ENCODE peak calls at places on chromosome 5, in four cellular contexts. R is ovary, T is endothelial cell of umbilical vein, Z is HCT116. M is an unnamed sample.

GRCh38 chr5:128213340-128213739 is 129.8 kb downstream of the SLC12A2 start:
- DNase-seq in R (peak; percentile 36), T (peak; percentile 68), Z (peak; percentile 61), M (peak; percentile 81)

GRCh38 chr5:108765647-108766046 is 17.9 kb downstream of the FER start:
- DNase-seq in R (no peak), T (no peak), Z (no peak), M (no peak)

GRCh38 chr5:111367081-111367480 is 142.9 kb downstream of the CAMK4 start:
- DNase-seq in R (no peak), T (no peak), Z (peak; percentile 85), M (no peak)

GRCh38 chr5:50711280-50711679 is 44.8 kb downstream of the PARP8 start:
- DNase-seq in R (no peak), T (no peak), Z (no peak), M (no peak)

GRCh38 chr5:141557681-141558136 is 61.1 kb downstream of the DIAPH1 start:
- DNase-seq in R (peak; percentile 89), T (peak; percentile 94), Z (peak; percentile 95), M (peak; percentile 93)

GRCh38 chr5:107875834-107876233 is 205.1 kb upstream of the EFNA5 start:
- DNase-seq in R (no peak), T (no peak), Z (peak; percentile 65), M (no peak)

GRCh38 chr5:153896117-153896516 is 142.6 kb downstream of the FAM114A2 start:
- DNase-seq in R (no peak), T (no peak), Z (no peak), M (no peak)

GRCh38 chr5:98769006-98769255 is 4.5 kb upstream of the RGMB start:
- DNase-seq in R (peak; percentile 67), T (no peak), Z (no peak), M (no peak)

GRCh38 chr5:136364307-136364706 is 1.0 kb downstream of the TRPC7 start:
- DNase-seq in R (no peak), T (no peak), Z (no peak), M (no peak)

GRCh38 chr5:156623381-156624040 is 226.6 kb upstream of the PPP1R2B start:
- DNase-seq in R (no peak), T (no peak), Z (no peak), M (no peak)

GRCh38 chr5:109996246-109996645 is 306.5 kb downstream of the MAN2A1 start:
- DNase-seq in R (no peak), T (no peak), Z (no peak), M (no peak)

GRCh38 chr5:177383181-177383580 is 1.1 kb upstream of the SLC34A1 start:
- DNase-seq in R (no peak), T (no peak), Z (no peak), M (no peak)

GRCh38 chr5:10699281-10699874 is 61.7 kb downstream of the DAP start:
- DNase-seq in R (no peak), T (peak; percentile 41), Z (no peak), M (no peak)

GRCh38 chr5:106097308-106097707 is 1573.4 kb downstream of the EFNA5 start:
- DNase-seq in R (no peak), T (peak; percentile 53), Z (no peak), M (no peak)

GRCh38 chr5:139473105-139473504 is 2.3 kb downstream of the SMIM33 start:
- DNase-seq in R (no peak), T (no peak), Z (no peak), M (no peak)

GRCh38 chr5:8517461-8517860 is 648.5 kb downstream of the MTRR start:
- DNase-seq in R (no peak), T (no peak), Z (no peak), M (no peak)

GRCh38 chr5:146852089-146852488 is 26.5 kb downstream of the PPP2R2B start:
- DNase-seq in R (no peak), T (no peak), Z (no peak), M (no peak)

GRCh38 chr5:82387041-82387818 is 109.1 kb upstream of the RPS23 start:
- DNase-seq in R (no peak), T (peak; percentile 99), Z (peak; percentile 77), M (no peak)

GRCh38 chr5:170315154-170315553 is 17.6 kb upstream of the LCP2 start:
- DNase-seq in R (peak; percentile 86), T (no peak), Z (no peak), M (peak; percentile 87)

GRCh38 chr5:6377121-6377520 is 1.2 kb downstream of the MED10 start:
- DNase-seq in R (no peak), T (peak; percentile 4), Z (no peak), M (peak; percentile 6)

GRCh38 chr5:14364576-14365472 is 216.8 kb upstream of the OTULINL start:
- DNase-seq in R (no peak), T (peak; percentile 9), Z (peak; percentile 13), M (no peak)

GRCh38 chr5:153959134-153959957 is 79.4 kb downstream of the FAM114A2 start:
- DNase-seq in R (no peak), T (no peak), Z (no peak), M (no peak)

GRCh38 chr5:1657161-1657741 is 133.5 kb upstream of the LPCAT1 start:
- DNase-seq in R (no peak), T (no peak), Z (no peak), M (no peak)

GRCh38 chr5:173954671-173955605 is 34.0 kb upstream of the C5orf47 start:
- DNase-seq in R (no peak), T (no peak), Z (no peak), M (no peak)

GRCh38 chr5:136225796-136226195 is 32.8 kb upstream of the SMIM32 start:
- DNase-seq in R (no peak), T (no peak), Z (no peak), M (no peak)

GRCh38 chr5:84364043-84364442 is 20.6 kb downstream of the EDIL3 start:
- DNase-seq in R (no peak), T (no peak), Z (no peak), M (no peak)

DNA sequence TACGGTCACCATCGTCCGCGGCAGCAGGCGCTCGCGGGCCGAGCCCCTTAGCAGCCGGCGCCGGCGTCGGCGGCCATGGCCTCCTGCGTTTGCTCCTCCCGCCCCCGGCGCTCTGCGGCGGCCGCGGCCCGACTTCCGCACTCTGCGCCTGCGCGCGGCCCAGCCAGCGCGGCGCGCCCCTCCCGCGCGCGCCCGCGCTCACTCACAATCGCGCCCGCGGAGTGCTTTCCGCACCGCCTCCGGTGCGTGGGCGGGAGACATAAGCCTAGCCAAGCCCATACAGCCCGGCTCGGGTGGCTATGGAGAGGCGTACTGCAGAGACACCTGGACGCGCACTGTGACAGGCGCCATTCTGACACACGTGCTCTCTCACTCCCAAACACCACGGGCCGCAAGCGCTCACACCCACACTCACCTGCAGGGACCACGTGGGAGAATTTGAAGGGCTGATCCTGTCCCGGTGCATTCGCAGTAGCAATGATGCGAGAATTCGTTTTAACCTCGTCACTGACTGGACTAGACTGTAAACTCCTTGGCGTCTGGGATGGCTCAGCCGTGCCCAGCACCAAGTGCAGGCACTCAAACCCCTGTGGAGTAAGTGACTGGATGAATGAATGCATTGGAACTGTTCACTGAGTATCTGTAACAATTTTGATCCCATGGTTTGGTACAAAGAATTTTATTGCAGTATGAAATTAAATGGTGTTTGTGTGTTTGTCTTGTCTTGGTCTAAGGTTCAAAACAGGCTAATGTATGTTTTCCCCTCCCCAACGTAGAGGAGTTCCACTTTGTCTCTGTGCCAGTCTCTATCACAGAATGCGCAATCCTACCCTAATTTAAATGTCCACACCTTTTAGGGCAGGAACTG is at the start of gene RNF145:
- DNase-seq in R (peak; percentile 88), T (peak; percentile 80), Z (peak; percentile 68), M (peak; percentile 92)
- TF ChIP-seq POLR2A in R (no peak), T (peak; percentile 71), Z (peak; percentile 50), M (no peak)

DNA sequence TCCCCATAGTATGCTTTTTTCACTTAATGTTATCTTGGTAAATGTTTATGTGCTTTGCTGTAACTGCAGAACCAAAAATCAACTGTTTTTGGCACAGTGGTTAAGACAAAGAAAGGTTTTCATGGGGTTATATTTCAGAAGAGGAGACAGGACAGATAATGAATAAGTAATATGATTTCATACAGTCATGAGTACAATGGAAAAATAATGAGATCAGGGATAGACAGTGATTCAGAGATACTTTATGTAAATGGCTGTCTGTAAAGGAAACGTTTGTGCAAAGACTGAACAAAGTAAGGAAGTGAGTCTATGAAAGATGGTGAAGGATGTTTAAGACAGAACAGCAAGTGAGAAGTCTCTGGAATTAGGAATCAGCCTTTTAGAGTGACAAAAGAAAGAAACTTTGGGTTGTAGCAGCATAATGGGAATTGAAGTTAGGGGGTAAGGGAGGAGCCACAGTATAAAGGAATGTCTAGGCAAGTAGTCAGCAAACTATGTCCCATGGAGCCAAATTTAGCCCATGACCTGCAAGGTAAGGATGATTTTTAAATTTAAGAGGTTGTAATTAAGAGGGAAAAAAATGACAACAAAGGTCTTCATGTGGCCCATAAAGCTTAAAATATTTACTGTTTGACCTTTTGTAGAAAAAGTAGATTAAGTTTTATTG is 55.0 kb downstream of the TNPO1 start:
- DNase-seq in R (no peak), T (peak; percentile 90), Z (no peak), M (no peak)
- H3K36me3 ChIP-seq in R (no peaks in the 10 kb centered on the region), T (peaks cover 45% of the 10 kb centered on the region), Z (peaks cover 63% of the 10 kb centered on the region), M (no peaks in the 10 kb centered on the region)

DNA sequence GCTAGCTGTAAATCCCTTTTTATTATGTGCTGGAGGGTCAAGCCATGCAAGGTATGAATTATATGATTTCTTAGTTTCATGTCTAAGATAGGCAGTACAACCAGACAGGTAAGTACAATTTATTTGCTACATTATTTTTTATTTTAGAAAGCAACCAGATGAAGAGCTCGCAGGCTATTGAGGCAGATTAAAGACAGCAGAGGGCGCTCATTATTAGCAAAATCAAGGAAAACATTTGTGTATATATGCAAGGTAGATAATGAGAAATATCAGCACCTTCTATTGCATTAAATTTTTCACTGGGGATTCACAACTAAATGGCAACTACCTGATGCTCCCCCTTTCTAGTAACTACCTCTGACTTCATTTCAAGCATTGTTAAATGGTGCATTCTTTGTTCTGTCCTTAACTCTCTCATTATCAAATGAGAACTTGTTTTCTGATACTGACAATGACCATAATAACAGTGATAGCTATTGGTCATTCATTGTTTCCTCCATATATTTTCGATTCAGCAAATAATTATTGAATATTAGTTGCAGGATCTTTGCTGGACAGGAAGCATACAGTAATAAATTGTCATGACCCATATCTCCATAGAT is 8.6 kb downstream of the SCGB3A2 start:
- DNase-seq in R (no peak), T (peak; percentile 67), Z (peak; percentile 12), M (peak; percentile 16)
- TF ChIP-seq CTCF in R (no peak), T (peak; percentile 39), Z (peak; percentile 45), M (peak; percentile 42)

GRCh38 chr5:134465856-134466240 is 54.2 kb upstream of the CDKN2AIPNL start:
- DNase-seq in R (peak; percentile 91), T (peak; percentile 94), Z (peak; percentile 68), M (peak; percentile 90)
- TF ChIP-seq POLR2A in R (peak; percentile 67), T (peak; percentile 66), Z (peak; percentile 85), M (no peak)

GRCh38 chr5:179772355-179772754 is 21.4 kb upstream of the LTC4S start:
- DNase-seq in R (no peak), T (no peak), Z (no peak), M (no peak)

GRCh38 chr5:179776413-179776938 is 17.3 kb upstream of the LTC4S start:
- DNase-seq in R (no peak), T (no peak), Z (no peak), M (no peak)

GRCh38 chr5:179771496-179771895 is 22.3 kb upstream of the LTC4S start:
- DNase-seq in R (no peak), T (no peak), Z (no peak), M (no peak)

GRCh38 chr5:179773686-179774040 is 20.1 kb upstream of the LTC4S start:
- DNase-seq in R (no peak), T (no peak), Z (no peak), M (no peak)

GRCh38 chr5:179774442-179774841 is 19.3 kb upstream of the LTC4S start:
- DNase-seq in R (no peak), T (no peak), Z (no peak), M (no peak)
- H3K36me3 ChIP-seq in R (no peaks in the 10 kb centered on the region), T (peaks cover 8% of the 10 kb centered on the region), Z (peaks cover 27% of the 10 kb centered on the region), M (no peaks in the 10 kb centered on the region)